ENCODE peak calls at places on chromosomes 1 and 21, in ten cellular contexts. Y is breast epithelium; F is prostate gland; K is CD4-positive, alpha-beta T cell; L is tibial nerve; X is nephron progenitor cell; J is cardiac muscle cell; O is bronchial epithelial cell; E is astrocyte of the spinal cord; I is MM.1S. D is an unnamed sample.

GRCh38 chr1:33823401-33823800 is 40.5 kb upstream of the HMGB4 start:
- DNase-seq in Y (no peak), F (no peak), K (no peak), L (no peak), X (no peak), J (no peak), O (no peak), E (no peak), I (no peak), D (no peak)

GRCh38 chr1:42845866-42846256 is 552 bp upstream of the ZNF691 start:
- DNase-seq in Y (no peak), F (no peak), K (no peak), L (no peak), X (no peak), J (no peak), O (no peak), E (no peak), I (no peak), D (no peak)

GRCh38 chr1:22262583-22262982 is 119.7 kb upstream of the WNT4 start:
- DNase-seq in Y (no peak), F (no peak), K (no peak), L (no peak), X (peak), J (no peak), O (no peak), E (no peak), I (peak), D (no peak)

GRCh38 chr1:42957880-42958487 is 684 bp downstream of the SLC2A1 start:
- DNase-seq in Y (peak), F (peak), K (peak), L (no peak), X (peak), J (peak), O (no peak), E (no peak), I (peak), D (peak)

GRCh38 chr1:92915547-92915946 is 45.7 kb downstream of the DIPK1A start:
- DNase-seq in Y (no peak), F (no peak), K (no peak), L (no peak), X (no peak), J (no peak), O (peak), E (no peak), I (no peak), D (no peak)

GRCh38 chr1:184972281-184973055 is 1.8 kb downstream of the NIBAN1 start:
- DNase-seq in Y (no peak), F (no peak), K (no peak), L (no peak), X (no peak), J (no peak), O (peak), E (peak), I (no peak), D (no peak)

GRCh38 chr1:93440272-93440671 is 7.6 kb upstream of the FNBP1L start:
- DNase-seq in Y (no peak), F (no peak), K (no peak), L (no peak), X (no peak), J (no peak), O (peak), E (no peak), I (no peak), D (no peak)

GRCh38 chr1:39576016-39576657 is 453 bp downstream of the PABPC4 start:
- DNase-seq in Y (no peak), F (peak), K (no peak), L (no peak), X (peak), J (peak), O (no peak), E (peak), I (peak), D (peak)

GRCh38 chr21:44656868-44657267 is 864 bp upstream of the KRTAP12-3 start:
- DNase-seq in Y (no peak), F (no peak), K (no peak), L (no peak), X (no peak), J (no peak), O (no peak), E (no peak), I (no peak), D (no peak)

GRCh38 chr1:109769335-109770078 is 5.8 kb upstream of the EPS8L3 start:
- DNase-seq in Y (peak), F (no peak), K (no peak), L (peak), X (no peak), J (no peak), O (peak), E (peak), I (no peak), D (no peak)

GRCh38 chr1:230307213-230307612 is 118.9 kb downstream of the PGBD5 start:
- DNase-seq in Y (no peak), F (no peak), K (no peak), L (no peak), X (no peak), J (no peak), O (peak), E (no peak), I (no peak), D (no peak)

GRCh38 chr1:171644805-171645483 is 7.5 kb downstream of the MYOC start:
- DNase-seq in Y (peak), F (peak), K (peak), L (peak), X (peak), J (peak), O (peak), E (peak), I (peak), D (peak)

GRCh38 chr1:182146286-182146685 is 84.8 kb upstream of the ZNF648 start:
- DNase-seq in Y (no peak), F (peak), K (no peak), L (no peak), X (no peak), J (no peak), O (peak), E (no peak), I (no peak), D (no peak)

GRCh38 chr1:70290248-70290647 is 64.3 kb downstream of the ANKRD13C start:
- DNase-seq in Y (no peak), F (no peak), K (no peak), L (no peak), X (no peak), J (no peak), O (peak), E (peak), I (no peak), D (no peak)

GRCh38 chr21:45876381-45877159 is 105.0 kb upstream of the COL6A1 start:
- DNase-seq in Y (no peak), F (no peak), K (no peak), L (no peak), X (peak), J (peak), O (no peak), E (no peak), I (no peak), D (no peak)

GRCh38 chr1:42692461-42692860 is 10.2 kb downstream of the YBX1 start:
- DNase-seq in Y (no peak), F (no peak), K (no peak), L (no peak), X (no peak), J (no peak), O (peak), E (no peak), I (no peak), D (no peak)

DNA sequence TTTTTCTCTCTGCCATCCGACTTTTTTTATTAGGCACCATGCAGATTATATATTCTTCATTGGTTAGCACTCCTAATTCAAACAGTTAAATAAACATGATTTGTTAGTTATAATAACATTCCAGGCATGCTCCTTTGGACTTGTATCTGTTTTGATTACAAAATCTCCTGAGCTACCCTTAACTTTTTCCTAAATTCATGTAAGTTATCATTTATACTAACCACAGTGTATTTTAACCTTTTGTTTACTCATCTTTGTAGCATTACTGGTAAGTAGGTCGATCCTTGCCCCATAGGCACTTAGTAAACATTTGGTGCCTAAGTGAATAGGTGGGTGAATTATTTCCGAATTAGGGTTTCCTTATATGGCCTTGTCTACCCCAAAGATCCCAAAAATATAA is 43.8 kb downstream of the MIER1 start:
- DNase-seq in Y (no peak), F (no peak), K (no peak), L (no peak), X (no peak), J (no peak), O (no peak), E (no peak), I (no peak), D (no peak)
- TF ChIP-seq CTCF in Y (no peak), F (no peak), K (no peak), L (no peak), X (no peak), J (no peak), O (no peak), E (no peak), I (no peak), D (no peak)

GRCh38 chr1:50438945-50439344 is 15.7 kb upstream of the DMRTA2 start:
- DNase-seq in Y (no peak), F (no peak), K (no peak), L (no peak), X (no peak), J (no peak), O (peak), E (no peak), I (no peak), D (no peak)

GRCh38 chr1:50436489-50436888 is 13.2 kb upstream of the DMRTA2 start:
- DNase-seq in Y (no peak), F (no peak), K (no peak), L (no peak), X (no peak), J (no peak), O (no peak), E (no peak), I (no peak), D (no peak)

DNA sequence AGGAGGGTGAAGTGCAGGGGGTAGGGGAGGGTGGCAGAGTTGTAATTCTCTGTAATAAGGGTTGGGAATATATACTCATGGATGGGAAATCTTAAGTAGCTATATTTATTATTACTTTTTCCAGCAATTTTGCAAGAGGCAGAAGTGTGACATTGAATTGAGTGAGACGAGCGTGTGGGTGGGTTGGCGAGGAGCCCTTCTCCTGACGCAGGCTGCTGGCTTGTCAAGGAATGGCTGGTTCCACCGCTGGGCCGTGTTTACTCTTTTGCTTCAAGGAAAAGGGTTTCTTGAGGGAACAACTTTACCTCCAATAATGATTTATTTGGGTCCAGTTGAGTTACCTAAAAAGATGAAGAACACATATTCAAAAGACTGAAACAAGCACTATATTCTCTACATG is 17.9 kb upstream of the DMRTA2 start:
- DNase-seq in Y (no peak), F (no peak), K (no peak), L (no peak), X (no peak), J (no peak), O (no peak), E (no peak), I (no peak), D (no peak)
- TF ChIP-seq CTCF in Y (no peak), F (no peak), K (no peak), L (no peak), X (no peak), J (no peak), O (no peak), E (no peak), I (no peak), D (no peak)

GRCh38 chr21:38863843-38864363 is 58.2 kb downstream of the ETS2 start:
- DNase-seq in Y (no peak), F (no peak), K (no peak), L (no peak), X (no peak), J (peak), O (no peak), E (no peak), I (no peak), D (no peak)
- TF ChIP-seq CTCF in Y (no peak), F (no peak), K (no peak), L (no peak), X (no peak), J (no peak), O (no peak), E (no peak), I (no peak), D (no peak)

GRCh38 chr1:11309385-11309784 is 36.4 kb downstream of the UBIAD1 start:
- DNase-seq in Y (no peak), F (no peak), K (no peak), L (no peak), X (no peak), J (no peak), O (no peak), E (no peak), I (no peak), D (no peak)
- TF ChIP-seq CTCF in Y (no peak), F (no peak), K (no peak), L (no peak), X (no peak), J (no peak), O (no peak), E (no peak), I (no peak), D (no peak)

GRCh38 chr21:34835526-34835925 is 166.7 kb downstream of the CLIC6 start:
- DNase-seq in Y (no peak), F (no peak), K (no peak), L (peak), X (no peak), J (no peak), O (no peak), E (peak), I (no peak), D (no peak)
- TF ChIP-seq CTCF in Y (no peak), F (no peak), K (no peak), L (no peak), X (no peak), J (no peak), O (no peak), E (no peak), I (no peak), D (no peak)

GRCh38 chr1:180243517-180244221 is 13.6 kb downstream of the LHX4 start:
- DNase-seq in Y (no peak), F (no peak), K (no peak), L (no peak), X (no peak), J (no peak), O (no peak), E (no peak), I (no peak), D (no peak)
- TF ChIP-seq CTCF in Y (no peak), F (no peak), K (no peak), L (no peak), X (no peak), J (no peak), O (no peak), E (no peak), I (no peak), D (no peak)

GRCh38 chr21:42781150-42781980 is 98.0 kb downstream of the WDR4 start:
- DNase-seq in Y (no peak), F (peak), K (no peak), L (no peak), X (peak), J (peak), O (peak), E (no peak), I (no peak), D (no peak)
- TF ChIP-seq CTCF in Y (no peak), F (no peak), K (no peak), L (no peak), X (no peak), J (peak), O (peak), E (no peak), I (no peak), D (no peak)

GRCh38 chr21:37074546-37074945 is 1.5 kb downstream of the TTC3 start:
- DNase-seq in Y (no peak), F (no peak), K (no peak), L (no peak), X (no peak), J (no peak), O (no peak), E (no peak), I (no peak), D (no peak)

GRCh38 chr21:37074195-37074510 is 1.1 kb downstream of the TTC3 start:
- DNase-seq in Y (no peak), F (no peak), K (no peak), L (no peak), X (peak), J (no peak), O (no peak), E (no peak), I (no peak), D (no peak)

GRCh38 chr21:37072239-37072987 is 458 bp downstream of the PIGP start:
- DNase-seq in Y (peak), F (peak), K (peak), L (peak), X (peak), J (no peak), O (peak), E (peak), I (no peak), D (no peak)

GRCh38 chr21:37072988-37073416 is at the start of the genes PIGP and TTC3:
- DNase-seq in Y (peak), F (peak), K (peak), L (peak), X (peak), J (peak), O (peak), E (peak), I (peak), D (peak)

GRCh38 chr21:37073417-37074194 is 552 bp downstream of the TTC3 start:
- DNase-seq in Y (peak), F (peak), K (peak), L (no peak), X (peak), J (peak), O (no peak), E (peak), I (peak), D (peak)
- TF ChIP-seq CTCF in Y (peak), F (no peak), K (peak), L (no peak), X (no peak), J (peak), O (peak), E (no peak), I (peak), D (peak)

DNA sequence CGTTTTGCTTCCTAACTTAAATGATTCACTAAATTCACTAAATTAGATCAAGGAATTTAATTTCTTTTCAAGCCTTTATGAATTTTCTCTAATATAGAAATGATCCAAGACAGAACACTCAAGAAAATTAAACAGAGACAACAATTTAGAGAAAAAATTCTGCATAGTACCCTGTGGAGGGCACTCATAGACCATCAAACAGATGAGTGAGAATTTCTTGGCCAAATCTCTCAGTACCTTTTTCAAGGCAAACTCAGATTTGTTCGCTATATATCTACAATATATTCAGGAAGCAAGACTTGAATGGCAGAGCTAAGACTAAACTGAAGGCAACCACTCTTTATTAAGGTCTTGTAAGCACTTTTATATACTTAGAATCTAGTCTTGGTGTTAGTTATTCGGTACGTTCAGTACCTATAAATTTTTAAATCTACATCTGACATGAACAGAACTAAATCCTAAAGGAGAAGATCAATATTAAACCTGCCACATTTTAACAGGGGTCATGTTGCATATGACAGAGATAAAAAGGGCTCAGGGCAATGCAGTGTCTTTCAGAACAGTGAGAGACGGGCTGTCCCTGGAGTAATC is 118.7 kb upstream of the TMPRSS15 start:
- DNase-seq in Y (no peak), F (no peak), K (no peak), L (no peak), X (no peak), J (peak), O (no peak), E (peak), I (peak), D (no peak)
- TF ChIP-seq CTCF in Y (no peak), F (no peak), K (no peak), L (no peak), X (peak), J (no peak), O (no peak), E (peak), I (peak), D (no peak)

D was measured in GM10248.